ENCODE peak calls at places on chromosome 18, in seven cellular contexts. X is heart left ventricle, W is uterus, M is upper lobe of right lung, A is thoracic aorta, E is fibroblast of mammary gland, D is lower lobe of right lung. K is an unnamed sample.

GRCh38 chr18:26655614-26656400 is 107.5 kb upstream of the KCTD1 start:
- DNase-seq in D (peak), M (peak), E (peak), A (no peak), W (peak), X (peak), K (no peak)

GRCh38 chr18:22467760-22468553 is 50.2 kb upstream of the CTAGE1 start:
- DNase-seq in E (peak), M (no peak), W (peak), X (no peak), A (peak), D (no peak), K (no peak)

GRCh38 chr18:42187611-42188378 is 232.8 kb downstream of the PIK3C3 start:
- DNase-seq in M (no peak), D (no peak), X (no peak), W (no peak), E (no peak), A (no peak), K (no peak)

GRCh38 chr18:77114564-77115391 is 17.8 kb downstream of the MBP start:
- DNase-seq in D (peak), W (peak), E (peak), M (peak), A (peak), X (peak), K (peak)

GRCh38 chr18:20971886-20972267 is 139.7 kb downstream of the ROCK1 start:
- DNase-seq in W (no peak), A (no peak), E (peak), D (no peak), M (no peak), X (no peak), K (no peak)

GRCh38 chr18:32730620-32731021 is 42.2 kb downstream of the KLHL14 start:
- DNase-seq in D (no peak), W (no peak), E (peak), M (no peak), A (no peak), X (no peak), K (no peak)

GRCh38 chr18:61892683-61893303 is at the start of gene RNF152:
- DNase-seq in W (peak), A (no peak), M (peak), D (no peak), E (no peak), X (peak), K (no peak)

GRCh38 chr18:31268985-31269406 is 49.0 kb upstream of the DSG1 start:
- DNase-seq in A (no peak), D (no peak), E (no peak), X (no peak), M (no peak), W (no peak), K (no peak)

GRCh38 chr18:73366713-73367112 is 498.9 kb upstream of the NETO1 start:
- DNase-seq in X (no peak), D (no peak), E (peak), A (no peak), M (no peak), W (no peak), K (no peak)

GRCh38 chr18:6058941-6059340 is 163.6 kb upstream of the TMEM200C start:
- DNase-seq in A (no peak), D (no peak), W (no peak), E (peak), M (no peak), X (peak), K (no peak)

GRCh38 chr18:46794607-46795006 is 37.8 kb upstream of the ST8SIA5 start:
- DNase-seq in M (no peak), X (no peak), E (no peak), W (no peak), D (no peak), A (no peak), K (no peak)

GRCh38 chr18:48296581-48296980 is 112.6 kb downstream of the ZBTB7C start:
- DNase-seq in X (no peak), D (no peak), W (no peak), A (no peak), M (no peak), E (no peak), K (no peak)

GRCh38 chr18:48293954-48294893 is 115.0 kb downstream of the ZBTB7C start:
- DNase-seq in W (no peak), X (no peak), D (no peak), M (peak), E (no peak), A (no peak), K (no peak)

GRCh38 chr18:48297139-48297538 is 112.0 kb downstream of the ZBTB7C start:
- DNase-seq in A (no peak), E (no peak), W (no peak), X (no peak), D (no peak), M (no peak), K (no peak)

GRCh38 chr18:48294894-48295585 is 114.1 kb downstream of the ZBTB7C start:
- DNase-seq in D (no peak), X (no peak), E (no peak), A (no peak), M (peak), W (no peak), K (no peak)

GRCh38 chr18:48295586-48296311 is 113.4 kb downstream of the ZBTB7C start:
- DNase-seq in M (peak), X (no peak), E (peak), D (no peak), A (no peak), W (no peak), K (no peak)
- TF ChIP-seq CTCF in M (no peak), X (peak), E (peak), D (no peak), A (no peak), W (no peak), K (no peak)

DNA sequence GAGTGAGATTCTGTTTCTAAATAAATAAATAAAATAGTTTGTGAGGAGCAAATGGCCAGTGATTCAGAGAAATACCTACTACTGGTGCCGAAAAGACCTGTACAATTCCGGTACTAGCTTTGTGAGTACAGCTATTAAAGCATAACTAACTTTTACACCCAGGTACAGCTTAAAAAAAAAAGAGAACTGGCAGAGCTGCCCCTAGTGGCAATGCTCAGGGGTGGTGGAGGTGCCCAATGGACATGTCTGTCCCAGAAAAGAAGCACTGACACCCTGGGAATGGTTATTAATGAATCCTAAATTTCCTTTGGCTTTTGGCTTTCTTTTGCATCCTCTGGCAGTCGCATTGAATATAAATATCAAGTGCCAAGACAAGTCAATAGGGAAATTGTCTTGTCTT is 87.0 kb downstream of the LIPG start:
- DNase-seq in W (no peak), E (no peak), M (no peak), D (no peak), A (no peak), X (no peak), K (no peak)
- TF ChIP-seq CTCF in W (no peak), E (peak), M (no peak), D (no peak), A (no peak), X (no peak), K (no peak)

GRCh38 chr18:65567372-65567771 is 183.4 kb upstream of the CDH7 start:
- DNase-seq in M (no peak), A (no peak), D (no peak), X (no peak), W (no peak), E (no peak), K (no peak)
- TF ChIP-seq CTCF in M (peak), A (no peak), D (peak), X (no peak), W (no peak), E (no peak), K (no peak)

GRCh38 chr18:49767111-49768050 is 46.0 kb downstream of the ACAA2 start:
- DNase-seq in X (peak), W (no peak), M (peak), D (no peak), A (no peak), E (no peak), K (no peak)

GRCh38 chr18:49766646-49767045 is 46.7 kb downstream of the ACAA2 start:
- DNase-seq in E (no peak), X (no peak), D (no peak), A (no peak), W (no peak), M (peak), K (no peak)

GRCh38 chr18:49769047-49769708 is 44.2 kb downstream of the ACAA2 start:
- DNase-seq in M (no peak), X (no peak), A (no peak), D (no peak), E (no peak), W (no peak), K (no peak)

GRCh38 chr18:49764032-49764431 is 49.3 kb downstream of the ACAA2 start:
- DNase-seq in M (peak), D (no peak), E (peak), W (no peak), A (no peak), X (no peak), K (no peak)

DNA sequence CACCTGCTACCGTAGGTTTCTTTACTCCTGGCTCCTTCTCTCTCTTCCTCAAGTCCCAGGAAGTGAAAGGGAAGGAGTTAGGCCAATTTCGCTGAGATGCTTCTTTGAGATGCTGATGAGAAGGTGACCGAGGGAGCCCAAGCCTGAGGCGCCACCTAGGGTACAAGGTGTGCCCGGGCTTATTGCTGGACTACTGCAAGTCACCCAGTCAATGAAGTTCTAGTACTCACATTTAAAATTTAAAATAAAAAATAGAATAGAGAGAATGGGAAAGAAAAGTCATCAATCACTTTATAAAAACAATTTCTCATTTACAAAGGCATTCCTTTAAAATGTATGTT is 45.3 kb downstream of the ACAA2 start:
- DNase-seq in D (no peak), X (peak), E (peak), W (peak), A (no peak), M (peak), K (no peak)
- TF ChIP-seq CTCF in D (peak), X (peak), E (peak), W (peak), A (no peak), M (peak), K (no peak)

GRCh38 chr18:44894011-44894410 is 213.3 kb downstream of the SETBP1 start:
- DNase-seq in X (no peak), M (no peak), W (no peak), E (no peak), D (no peak), A (no peak), K (no peak)

GRCh38 chr18:44896817-44897216 is 216.1 kb downstream of the SETBP1 start:
- DNase-seq in E (no peak), M (no peak), W (no peak), X (no peak), D (no peak), A (no peak), K (no peak)

GRCh38 chr18:44893045-44893706 is 212.5 kb downstream of the SETBP1 start:
- DNase-seq in X (no peak), E (peak), A (no peak), D (no peak), W (no peak), M (no peak), K (no peak)

GRCh38 chr18:44897445-44898215 is 216.9 kb downstream of the SETBP1 start:
- DNase-seq in E (no peak), M (no peak), D (no peak), A (no peak), W (no peak), X (no peak), K (no peak)

GRCh38 chr18:44895176-44895798 is 214.6 kb downstream of the SETBP1 start:
- DNase-seq in W (no peak), X (peak), M (no peak), E (peak), A (no peak), D (no peak), K (no peak)
- TF ChIP-seq CTCF in W (peak), X (peak), M (peak), E (peak), A (no peak), D (peak), K (no peak)

GRCh38 chr18:12657849-12658829 is at the start of gene SPIRE1:
- DNase-seq in E (peak), D (peak), A (no peak), W (peak), M (peak), X (peak), K (no peak)
- TF ChIP-seq CTCF in E (no peak), D (no peak), A (no peak), W (no peak), M (no peak), X (no peak), K (no peak)

GRCh38 chr18:35511833-35512232 is 14.1 kb upstream of the INO80C start:
- DNase-seq in M (no peak), D (no peak), X (no peak), A (no peak), E (no peak), W (no peak), K (no peak)
- TF ChIP-seq CTCF in M (no peak), D (no peak), X (no peak), A (no peak), E (no peak), W (no peak), K (no peak)

GRCh38 chr18:45355944-45356520 is 259.2 kb upstream of the SLC14A2 start:
- DNase-seq in E (no peak), D (no peak), A (no peak), M (no peak), X (no peak), W (no peak), K (no peak)

GRCh38 chr18:45353530-45353929 is 261.7 kb upstream of the SLC14A2 start:
- DNase-seq in D (no peak), E (peak), A (no peak), X (no peak), W (no peak), M (no peak), K (no peak)

GRCh38 chr18:45361148-45361851 is 254.0 kb upstream of the SLC14A2 start:
- DNase-seq in X (no peak), W (no peak), M (no peak), D (no peak), A (no peak), E (peak), K (no peak)

GRCh38 chr18:45359275-45360009 is 255.8 kb upstream of the SLC14A2 start:
- DNase-seq in D (peak), E (no peak), M (no peak), W (no peak), X (no peak), A (no peak), K (no peak)

DNA sequence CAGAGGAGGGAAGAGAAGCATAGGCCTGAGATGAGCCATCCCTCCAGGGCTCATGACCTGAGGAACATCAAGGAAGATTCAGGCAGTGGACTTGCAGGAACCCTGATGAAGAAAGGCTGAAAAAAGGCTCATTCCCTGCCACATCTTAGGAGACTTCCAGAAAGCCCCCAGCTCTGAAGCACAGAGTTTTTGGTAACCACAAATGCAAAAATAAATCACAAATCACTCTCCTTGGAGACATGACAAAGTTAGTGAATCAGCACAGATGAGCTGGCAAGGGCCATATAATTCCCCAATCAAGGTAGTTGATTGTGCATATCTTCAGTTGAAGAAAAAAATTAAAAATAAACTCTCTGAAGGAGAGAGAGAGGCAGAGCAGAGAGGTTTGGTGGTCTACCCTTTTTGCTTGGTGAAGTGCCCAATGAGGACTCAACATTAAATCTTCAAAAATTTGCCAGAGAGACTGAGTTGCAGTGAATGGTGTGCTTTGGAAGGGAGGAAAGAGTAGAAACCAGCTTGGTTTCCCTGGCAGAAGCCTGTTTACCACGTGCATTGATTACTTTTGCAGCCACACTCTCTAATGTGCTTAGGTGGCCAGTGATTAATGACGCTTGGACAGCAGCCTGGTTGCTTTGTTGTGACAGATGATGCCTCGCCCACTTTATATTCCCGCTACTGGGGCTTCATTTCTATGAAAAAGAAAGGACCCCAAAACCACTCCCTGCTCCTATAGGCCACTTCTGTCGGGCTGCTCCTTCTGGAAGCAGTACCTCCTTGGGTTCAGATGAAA is 257.4 kb upstream of the SLC14A2 start:
- DNase-seq in X (no peak), E (peak), W (no peak), M (no peak), A (no peak), D (no peak), K (no peak)
- TF ChIP-seq CTCF in X (no peak), E (no peak), W (no peak), M (no peak), A (no peak), D (no peak), K (no peak)

DNA sequence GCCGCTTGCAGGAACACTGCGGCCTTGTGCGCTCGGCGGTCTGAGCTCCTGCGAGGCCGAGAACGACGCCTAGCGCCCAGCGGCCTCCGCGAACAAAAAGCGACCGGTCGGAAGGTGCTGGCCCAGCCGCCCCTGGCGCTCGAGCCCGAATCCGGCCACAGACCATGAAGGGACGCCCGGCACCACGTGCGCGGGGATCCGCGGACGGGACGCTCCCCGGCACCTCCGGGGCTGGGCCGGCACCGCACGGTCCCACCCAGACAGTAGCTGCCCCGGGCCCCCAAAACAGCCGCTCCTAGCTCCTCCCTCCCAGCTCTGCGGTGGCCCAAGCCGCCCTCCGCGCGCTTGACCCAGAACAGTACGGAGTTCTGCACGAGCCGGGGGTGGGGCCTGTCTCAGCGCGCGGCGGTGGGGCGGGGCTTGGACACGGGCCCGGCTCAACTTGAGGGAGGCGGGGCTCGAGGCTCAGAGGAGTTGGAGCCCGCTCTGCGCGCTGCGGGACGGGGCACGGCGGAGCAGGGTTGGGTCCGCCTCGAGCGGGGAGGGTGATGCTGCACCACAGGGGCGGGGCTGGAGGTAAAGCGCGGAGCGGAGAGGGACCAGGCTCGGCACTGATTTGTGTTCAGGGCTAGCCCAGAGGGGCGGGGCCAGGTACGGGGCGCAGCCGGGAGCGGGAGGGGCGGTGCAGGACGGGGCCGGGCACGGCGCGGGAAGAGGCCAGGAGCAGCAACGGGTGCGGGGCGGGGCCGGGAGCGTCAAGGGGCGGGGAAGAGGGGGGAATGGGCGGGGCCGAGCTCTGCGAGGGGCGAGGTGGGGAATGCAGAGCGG is 538 bp upstream of the IMPA2 start:
- DNase-seq in A (peak), D (peak), E (peak), X (peak), W (peak), M (peak), K (peak)
- TF ChIP-seq CTCF in A (no peak), D (peak), E (no peak), X (no peak), W (no peak), M (no peak), K (no peak)

GRCh38 chr18:36572135-36572856 is 256.5 kb downstream of the TPGS2 start:
- DNase-seq in E (peak), D (no peak), M (no peak), W (no peak), A (no peak), X (peak), K (no peak)
- TF ChIP-seq CTCF in E (peak), D (peak), M (peak), W (no peak), A (peak), X (peak), K (no peak)

K was measured in omental fat pad.